ENCODE peak calls at places on chromosomes 16 and 17, in eight cellular contexts. R is right cardiac atrium, P is lower lobe of right lung, E is NCI-H460, T is fibroblast of lung, N is T-helper 9 cell, X is ELR, C is midbrain. B is an unnamed sample.

GRCh38 chr17:6577686-6578263 is 21.4 kb upstream of the PITPNM3 start:
- DNase-seq in R (no peak), P (no peak), N (no peak), T (no peak), X (no peak), C (no peak), E (no peak), B (no peak)

GRCh38 chr16:20415541-20415940 is 6.2 kb downstream of the ACSM5 start:
- DNase-seq in E (no peak), X (peak), N (no peak), R (no peak), P (no peak), T (no peak), C (no peak), B (no peak)

GRCh38 chr17:62802531-62803205 is 5.4 kb downstream of the MARCHF10 start:
- DNase-seq in X (no peak), N (no peak), T (no peak), E (no peak), P (no peak), C (no peak), R (no peak), B (no peak)

GRCh38 chr17:20213429-20213828 is 204.3 kb downstream of the SPECC1 start:
- DNase-seq in R (no peak), E (no peak), T (no peak), P (no peak), X (no peak), C (no peak), N (no peak), B (no peak)

GRCh38 chr17:76008630-76009425 is 8.2 kb downstream of the CDK3 start:
- DNase-seq in C (no peak), T (no peak), N (no peak), E (no peak), X (no peak), P (peak), R (no peak), B (peak)

GRCh38 chr16:77596243-77596642 is 126.1 kb upstream of the NUDT7 start:
- DNase-seq in E (no peak), P (no peak), X (peak), N (no peak), C (no peak), T (peak), R (no peak), B (no peak)

GRCh38 chr17:6636616-6637457 is 3.7 kb downstream of the KIAA0753 start:
- DNase-seq in N (no peak), C (no peak), T (no peak), P (no peak), R (no peak), X (no peak), E (no peak), B (no peak)

GRCh38 chr16:67641779-67642708 is 2.9 kb upstream of the CARMIL2 start:
- DNase-seq in E (no peak), T (peak), R (peak), P (peak), C (peak), N (no peak), X (no peak), B (peak)

GRCh38 chr16:83335076-83335475 is 472.7 kb upstream of the HSBP1 start:
- DNase-seq in N (no peak), T (no peak), P (no peak), R (no peak), C (no peak), X (no peak), E (no peak), B (no peak)

GRCh38 chr16:11224096-11224893 is 31.7 kb downstream of the SOCS1 start:
- DNase-seq in N (peak), R (peak), P (peak), C (peak), E (no peak), T (no peak), X (no peak), B (no peak)

GRCh38 chr16:51524070-51524469 is 373.0 kb upstream of the SALL1 start:
- DNase-seq in C (no peak), E (no peak), X (no peak), T (no peak), P (no peak), N (no peak), R (no peak), B (no peak)

GRCh38 chr16:85475233-85475632 is 137.9 kb upstream of the GSE1 start:
- DNase-seq in X (no peak), T (no peak), E (no peak), C (no peak), N (no peak), R (no peak), P (no peak), B (no peak)

GRCh38 chr16:58378401-58378800 is 13.9 kb upstream of the GINS3 start:
- DNase-seq in P (no peak), T (no peak), X (peak), E (no peak), C (no peak), R (no peak), N (no peak), B (no peak)

GRCh38 chr17:10105513-10106001 is 92.8 kb downstream of the GAS7 start:
- DNase-seq in X (no peak), E (no peak), N (no peak), P (no peak), C (no peak), R (peak), T (peak), B (no peak)

GRCh38 chr17:61974115-61974514 is 46.3 kb upstream of the INTS2 start:
- DNase-seq in N (no peak), T (no peak), P (no peak), R (no peak), X (no peak), E (no peak), C (no peak), B (no peak)

GRCh38 chr17:73719588-73720071 is 75.4 kb upstream of the SDK2 start:
- DNase-seq in X (no peak), T (peak), P (no peak), R (peak), C (peak), E (no peak), N (no peak), B (no peak)

B was measured in 8988T.